ENCODE peak calls at places on chromosomes 12 and 14, in eight cellular contexts. S is A673; K is omental fat pad; U is activated T-cell treated with anti-CD3 and anti-CD28 coated beads for 1 hour; P is activated gamma-delta T cell treated with Interleukin-2 at 50 U/mL for 16 hours; Z is A549; F is activated naive CD4-positive, alpha-beta T cell; C is stimulated activated CD4-positive, alpha-beta T cell treated with anti-CD3 and anti-CD28 coated beads, TNF-alpha, amount 100 ng/mL, for 4 hours. B is an unnamed sample.

GRCh38 chr12:38956337-38956736 is 50.9 kb upstream of the CPNE8 start:
- DNase-seq in S (no peak), K (no peak), U (no peak), P (no peak), Z (no peak), F (no peak), C (no peak), B (no peak)

GRCh38 chr12:45232771-45233372 is 17.0 kb downstream of the ANO6 start:
- DNase-seq in S (peak), K (no peak), U (no peak), P (no peak), Z (peak), F (no peak), C (peak), B (no peak)

GRCh38 chr12:6819069-6820030 is 2.3 kb upstream of the GPR162 start:
- DNase-seq in S (no peak), K (no peak), U (no peak), P (no peak), Z (no peak), F (no peak), C (no peak), B (no peak)

GRCh38 chr14:32342151-32342853 is 13.2 kb downstream of the AKAP6 start:
- DNase-seq in S (no peak), K (no peak), U (no peak), P (no peak), Z (peak), F (no peak), C (no peak), B (no peak)

GRCh38 chr12:122852336-122853275 is 17.3 kb downstream of the HIP1R start:
- DNase-seq in S (no peak), K (no peak), U (no peak), P (no peak), Z (no peak), F (no peak), C (no peak), B (no peak)

GRCh38 chr12:116319851-116320621 is 42.5 kb upstream of the MED13L start:
- DNase-seq in S (no peak), K (no peak), U (no peak), P (no peak), Z (no peak), F (no peak), C (no peak), B (no peak)

GRCh38 chr14:101082436-101083384 is 179.2 kb upstream of the RTL1 start:
- DNase-seq in S (no peak), K (no peak), U (no peak), P (no peak), Z (no peak), F (no peak), C (no peak), B (no peak)

GRCh38 chr12:88471641-88472040 is 108.6 kb downstream of the KITLG start:
- DNase-seq in S (no peak), K (no peak), U (no peak), P (no peak), Z (peak), F (no peak), C (no peak), B (no peak)

GRCh38 chr12:4506870-4507269 is 31.8 kb upstream of the RAD51AP1 start:
- DNase-seq in S (no peak), K (no peak), U (no peak), P (peak), Z (no peak), F (no peak), C (no peak), B (no peak)

GRCh38 chr12:34166427-34167060 is 144.2 kb downstream of the ALG10 start:
- DNase-seq in S (no peak), K (no peak), U (no peak), P (no peak), Z (no peak), F (no peak), C (no peak), B (no peak)

GRCh38 chr12:118633071-118633470 is 256.7 kb downstream of the SUDS3 start:
- DNase-seq in S (peak), K (no peak), U (no peak), P (no peak), Z (no peak), F (no peak), C (no peak), B (no peak)

GRCh38 chr14:52153939-52154338 is 85.1 kb upstream of the NID2 start:
- DNase-seq in S (no peak), K (no peak), U (no peak), P (no peak), Z (no peak), F (no peak), C (no peak), B (no peak)

B was measured in lower lobe of right lung.